ENCODE peak calls at places on chromosomes 12 and 14, in eight cellular contexts. G, P, A, R, O, B, J and V are unnamed samples.
A peak's percentile ranks its signal among the peaks of the same experiment; 100 is the strongest.

GRCh38 chr14:77083082-77083481 is 15.0 kb upstream of the CIPC start:
- DNase-seq in G (no peak), J (no peak), O (no peak), B (no peak), A (no peak), P (no peak), R (no peak), V (no peak)

GRCh38 chr12:85356596-85357385 is 76.8 kb downstream of the ALX1 start:
- DNase-seq in A (no peak), O (no peak), P (no peak), B (no peak), G (no peak), J (no peak), R (no peak), V (no peak)

GRCh38 chr12:49580572-49581535 is 12.9 kb upstream of the MCRS1 start:
- DNase-seq in P (peak; percentile 16), R (peak; percentile 63), G (peak; percentile 71), J (peak; percentile 44), A (peak; percentile 55), O (peak; percentile 21), B (peak; percentile 73), V (peak; percentile 78)

GRCh38 chr12:128789356-128789929 is 34.3 kb downstream of the SLC15A4 start:
- DNase-seq in R (no peak), J (no peak), O (no peak), P (no peak), A (no peak), G (no peak), B (no peak), V (no peak)

GRCh38 chr12:92446082-92446460 is 256.7 kb upstream of the PLEKHG7 start:
- DNase-seq in O (no peak), P (no peak), J (no peak), B (peak; percentile 80), G (peak; percentile 73), A (no peak), R (no peak), V (no peak)

GRCh38 chr12:561908-562593 is 101.2 kb downstream of the NINJ2 start:
- DNase-seq in B (no peak), G (no peak), J (no peak), A (no peak), P (no peak), R (peak; percentile 38), O (no peak), V (no peak)

GRCh38 chr12:131371580-131372475 is 339.1 kb upstream of the SFSWAP start:
- DNase-seq in B (peak; percentile 29), A (peak; percentile 19), G (no peak), R (no peak), J (no peak), P (no peak), O (no peak), V (no peak)

GRCh38 chr12:60138526-60138925 is 542.7 kb downstream of the SLC16A7 start:
- DNase-seq in P (no peak), G (no peak), B (no peak), A (no peak), O (no peak), J (no peak), R (no peak), V (no peak)

GRCh38 chr12:124946440-124946793 is 32.0 kb upstream of the UBC start:
- DNase-seq in B (no peak), G (no peak), R (no peak), O (no peak), P (no peak), J (no peak), A (no peak), V (no peak)

GRCh38 chr14:50396636-50397460 is at the start of gene CDKL1:
- DNase-seq in J (peak; percentile 20), A (peak; percentile 66), O (peak; percentile 11), G (peak; percentile 76), P (no peak), B (peak; percentile 81), R (peak; percentile 71), V (peak; percentile 76)

GRCh38 chr12:64082866-64083268 is 139.2 kb downstream of the KICS2 start:
- DNase-seq in J (no peak), G (no peak), A (no peak), P (no peak), O (no peak), R (no peak), B (no peak), V (no peak)

GRCh38 chr12:113231275-113232231 is 10.3 kb downstream of the TPCN1 start:
- DNase-seq in J (no peak), B (no peak), R (no peak), O (no peak), G (peak; percentile 62), A (no peak), P (no peak), V (peak; percentile 54)

GRCh38 chr14:80564051-80564450 is 352.7 kb upstream of the DIO2 start:
- DNase-seq in O (no peak), B (no peak), G (no peak), A (no peak), R (no peak), J (no peak), P (no peak), V (no peak)

GRCh38 chr14:68544150-68544892 is 248.5 kb downstream of the ZFP36L1 start:
- DNase-seq in R (peak; percentile 55), G (peak; percentile 99), J (no peak), A (peak; percentile 90), P (no peak), O (no peak), B (no peak), V (peak; percentile 70)

GRCh38 chr14:91891721-91892220 is 24.4 kb upstream of the TC2N start:
- DNase-seq in R (no peak), J (no peak), A (no peak), O (no peak), G (no peak), P (no peak), B (no peak), V (no peak)

GRCh38 chr12:47758834-47759690 is at the start of gene RAPGEF3:
- DNase-seq in A (peak; percentile 83), O (peak; percentile 66), J (peak; percentile 60), R (peak; percentile 87), P (no peak), G (peak; percentile 85), B (peak; percentile 87), V (peak; percentile 86)

GRCh38 chr14:105012171-105012985 is 8.5 kb downstream of the CDCA4 start:
- DNase-seq in O (no peak), B (peak; percentile 24), A (no peak), J (no peak), G (no peak), P (no peak), R (no peak), V (no peak)
- H3K36me3 ChIP-seq in O (peaks cover 34% of the 10 kb centered on the region), B (peaks cover 2% of the 10 kb centered on the region), A (no peaks in the 10 kb centered on the region), J (peaks cover 25% of the 10 kb centered on the region), G (peaks cover 25% of the 10 kb centered on the region), P (peaks cover 50% of the 10 kb centered on the region), R (peaks cover 30% of the 10 kb centered on the region), V (no peaks in the 10 kb centered on the region)

DNA sequence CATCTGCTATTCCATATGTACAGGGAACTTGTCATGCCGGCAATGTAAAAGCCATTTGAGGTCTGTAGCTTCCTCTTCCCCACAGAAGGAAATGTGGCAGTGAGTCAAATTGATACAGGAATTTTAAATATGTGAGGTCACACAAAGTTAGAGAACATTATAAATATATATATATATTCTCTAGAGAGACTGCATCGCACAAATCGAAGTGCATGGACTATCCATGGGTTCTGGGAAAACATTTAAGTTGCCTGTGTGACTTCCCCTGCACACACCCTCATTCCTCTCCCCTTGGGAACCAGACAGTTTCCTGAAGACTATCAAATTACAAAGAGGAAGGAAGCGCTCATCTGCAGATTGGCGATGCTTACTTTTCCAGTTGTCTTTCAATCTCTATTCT is 100.9 kb upstream of the CCDC91 start:
- DNase-seq in P (peak; percentile 87), J (no peak), O (no peak), B (no peak), A (no peak), R (no peak), G (no peak), V (no peak)
- H3K4me3 ChIP-seq in P (peak overlapping the region; percentile 51), J (no peak overlapping the region), O (no peak overlapping the region), B (no peak overlapping the region), A (no peak overlapping the region), R (no peak overlapping the region), G (no peak overlapping the region), V (no peak overlapping the region)

GRCh38 chr12:50763637-50764115 is at the start of gene ATF1:
- DNase-seq in R (peak; percentile 91), P (peak; percentile 52), A (peak; percentile 90), B (peak; percentile 88), O (peak; percentile 85), G (peak; percentile 85), J (no peak), V (peak; percentile 94)

GRCh38 chr12:50764116-50764860 is 387 bp downstream of the ATF1 start:
- DNase-seq in A (peak; percentile 56), R (no peak), O (peak; percentile 78), B (no peak), P (no peak), G (peak; percentile 57), J (peak; percentile 91), V (peak; percentile 81)

GRCh38 chr12:50771409-50771808 is 7.5 kb downstream of the ATF1 start:
- DNase-seq in B (no peak), A (no peak), G (no peak), R (no peak), O (no peak), J (no peak), P (no peak), V (no peak)

GRCh38 chr12:50764861-50765324 is 992 bp downstream of the ATF1 start:
- DNase-seq in B (peak; percentile 39), G (peak; percentile 57), P (no peak), J (no peak), O (peak; percentile 35), R (no peak), A (no peak), V (no peak)

GRCh38 chr12:50765325-50765911 is 1.5 kb downstream of the ATF1 start:
- DNase-seq in J (peak; percentile 42), B (peak; percentile 65), O (peak; percentile 43), G (peak; percentile 51), A (no peak), R (no peak), P (no peak), V (peak; percentile 30)
- H3K27ac ChIP-seq in J (peak overlapping the region; percentile 89), B (no peak overlapping the region), O (peak overlapping the region; percentile 89), G (peak overlapping the region; percentile 31), A (peak overlapping the region; percentile 97), R (peak overlapping the region; percentile 99), P (no peak overlapping the region), V (no peak overlapping the region)

DNA sequence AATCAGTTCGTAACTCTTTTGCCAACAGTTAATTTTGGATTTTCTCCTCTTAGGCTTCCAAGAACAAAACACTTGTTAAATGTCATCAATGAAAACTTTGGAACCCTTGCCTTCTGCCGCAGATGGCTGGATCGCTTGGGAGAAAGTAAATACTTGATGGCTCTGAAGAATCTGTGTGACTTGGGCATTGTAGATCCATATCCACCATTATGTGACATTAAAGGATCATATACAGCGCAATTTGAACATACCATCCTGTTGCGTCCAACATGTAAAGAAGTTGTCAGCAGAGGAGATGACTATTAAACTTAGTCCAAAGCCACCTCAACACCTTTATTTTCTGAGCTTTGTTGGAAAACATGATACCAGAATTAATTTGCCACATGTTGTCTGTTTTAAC is 37.7 kb downstream of the USP44 start:
- DNase-seq in G (no peak), P (no peak), O (no peak), A (no peak), J (no peak), R (no peak), B (no peak), V (no peak)
- H3K36me3 ChIP-seq in G (peaks cover 34% of the 10 kb centered on the region), P (peaks cover 70% of the 10 kb centered on the region), O (peaks cover 53% of the 10 kb centered on the region), A (no peaks in the 10 kb centered on the region), J (peaks cover 42% of the 10 kb centered on the region), R (peaks cover 68% of the 10 kb centered on the region), B (peaks cover 10% of the 10 kb centered on the region), V (no peaks in the 10 kb centered on the region)